ENCODE peak calls at places on chromosomes 5 and 9, in nine cellular contexts. One of them, this sample, is unnamed.

GRCh38 chr9:108012405-108012804 is 522.8 kb upstream of the KLF4 start:
- DNase-seq in Kasumi-1: no peak
- DNase-seq in right cardiac atrium: no peak
- DNase-seq in HTR-8/SVneo: no peak
- DNase-seq in adrenal gland: no peak
- DNase-seq in activated CD8-positive, alpha-beta memory T cell treated with anti-CD3 and anti-CD28 coated beads for 4 hours: no peak
- DNase-seq in ecto neural progenitor cell: no peak
- DNase-seq in stimulated activated CD4-positive, alpha-beta T cell treated with anti-CD3 and anti-CD28 coated beads, Interleukin-2, amount 100 ng/mL, for 48 hours: no peak
- DNase-seq in NCI-H345: no peak
- DNase-seq in this sample: no peak

GRCh38 chr5:119174578-119175163 is 103.8 kb downstream of the DMXL1 start:
- DNase-seq in NCI-H345: no peak
- DNase-seq in stimulated activated CD4-positive, alpha-beta T cell treated with anti-CD3 and anti-CD28 coated beads, Interleukin-2, amount 100 ng/mL, for 48 hours: no peak
- DNase-seq in ecto neural progenitor cell: no peak
- DNase-seq in activated CD8-positive, alpha-beta memory T cell treated with anti-CD3 and anti-CD28 coated beads for 4 hours: no peak
- DNase-seq in HTR-8/SVneo: no peak
- DNase-seq in Kasumi-1: no peak
- DNase-seq in adrenal gland: no peak
- DNase-seq in right cardiac atrium: no peak
- DNase-seq in this sample: no peak

GRCh38 chr9:93114169-93114983 is 18.4 kb downstream of the CARD19 start:
- DNase-seq in adrenal gland: peak
- DNase-seq in stimulated activated CD4-positive, alpha-beta T cell treated with anti-CD3 and anti-CD28 coated beads, Interleukin-2, amount 100 ng/mL, for 48 hours: no peak
- DNase-seq in activated CD8-positive, alpha-beta memory T cell treated with anti-CD3 and anti-CD28 coated beads for 4 hours: no peak
- DNase-seq in Kasumi-1: no peak
- DNase-seq in HTR-8/SVneo: no peak
- DNase-seq in right cardiac atrium: peak
- DNase-seq in NCI-H345: no peak
- DNase-seq in ecto neural progenitor cell: no peak
- DNase-seq in this sample: no peak

GRCh38 chr9:37758747-37759146 is 5.1 kb downstream of the TRMT10B start:
- DNase-seq in stimulated activated CD4-positive, alpha-beta T cell treated with anti-CD3 and anti-CD28 coated beads, Interleukin-2, amount 100 ng/mL, for 48 hours: no peak
- DNase-seq in NCI-H345: no peak
- DNase-seq in Kasumi-1: no peak
- DNase-seq in adrenal gland: no peak
- DNase-seq in activated CD8-positive, alpha-beta memory T cell treated with anti-CD3 and anti-CD28 coated beads for 4 hours: no peak
- DNase-seq in ecto neural progenitor cell: no peak
- DNase-seq in HTR-8/SVneo: no peak
- DNase-seq in right cardiac atrium: no peak
- DNase-seq in this sample: no peak

GRCh38 chr5:102771435-102771834 is 16.3 kb downstream of the PAM start:
- DNase-seq in activated CD8-positive, alpha-beta memory T cell treated with anti-CD3 and anti-CD28 coated beads for 4 hours: no peak
- DNase-seq in Kasumi-1: no peak
- DNase-seq in HTR-8/SVneo: no peak
- DNase-seq in ecto neural progenitor cell: no peak
- DNase-seq in stimulated activated CD4-positive, alpha-beta T cell treated with anti-CD3 and anti-CD28 coated beads, Interleukin-2, amount 100 ng/mL, for 48 hours: no peak
- DNase-seq in NCI-H345: no peak
- DNase-seq in adrenal gland: no peak
- DNase-seq in right cardiac atrium: no peak
- DNase-seq in this sample: no peak

GRCh38 chr9:107548298-107549142 is 59.0 kb upstream of the KLF4 start:
- DNase-seq in ecto neural progenitor cell: no peak
- DNase-seq in HTR-8/SVneo: peak
- DNase-seq in stimulated activated CD4-positive, alpha-beta T cell treated with anti-CD3 and anti-CD28 coated beads, Interleukin-2, amount 100 ng/mL, for 48 hours: no peak
- DNase-seq in activated CD8-positive, alpha-beta memory T cell treated with anti-CD3 and anti-CD28 coated beads for 4 hours: no peak
- DNase-seq in adrenal gland: peak
- DNase-seq in right cardiac atrium: peak
- DNase-seq in NCI-H345: no peak
- DNase-seq in Kasumi-1: no peak
- DNase-seq in this sample: no peak

GRCh38 chr5:176536902-176537607 is at the start of gene RNF44:
- DNase-seq in stimulated activated CD4-positive, alpha-beta T cell treated with anti-CD3 and anti-CD28 coated beads, Interleukin-2, amount 100 ng/mL, for 48 hours: peak
- DNase-seq in adrenal gland: peak
- DNase-seq in NCI-H345: peak
- DNase-seq in HTR-8/SVneo: peak
- DNase-seq in Kasumi-1: peak
- DNase-seq in ecto neural progenitor cell: peak
- DNase-seq in activated CD8-positive, alpha-beta memory T cell treated with anti-CD3 and anti-CD28 coated beads for 4 hours: peak
- DNase-seq in right cardiac atrium: peak
- DNase-seq in this sample: peak

GRCh38 chr5:93609756-93610155 is 26.7 kb downstream of the NR2F1 start:
- DNase-seq in NCI-H345: no peak
- DNase-seq in stimulated activated CD4-positive, alpha-beta T cell treated with anti-CD3 and anti-CD28 coated beads, Interleukin-2, amount 100 ng/mL, for 48 hours: no peak
- DNase-seq in activated CD8-positive, alpha-beta memory T cell treated with anti-CD3 and anti-CD28 coated beads for 4 hours: no peak
- DNase-seq in HTR-8/SVneo: no peak
- DNase-seq in adrenal gland: no peak
- DNase-seq in right cardiac atrium: no peak
- DNase-seq in Kasumi-1: no peak
- DNase-seq in ecto neural progenitor cell: no peak
- DNase-seq in this sample: no peak

GRCh38 chr5:179316111-179316551 is 29.1 kb downstream of the ADAMTS2 start:
- DNase-seq in ecto neural progenitor cell: no peak
- DNase-seq in Kasumi-1: no peak
- DNase-seq in right cardiac atrium: peak
- DNase-seq in adrenal gland: no peak
- DNase-seq in stimulated activated CD4-positive, alpha-beta T cell treated with anti-CD3 and anti-CD28 coated beads, Interleukin-2, amount 100 ng/mL, for 48 hours: no peak
- DNase-seq in activated CD8-positive, alpha-beta memory T cell treated with anti-CD3 and anti-CD28 coated beads for 4 hours: no peak
- DNase-seq in NCI-H345: no peak
- DNase-seq in HTR-8/SVneo: no peak
- DNase-seq in this sample: no peak

GRCh38 chr5:117255211-117256032 is 680.8 kb upstream of the SEMA6A start:
- DNase-seq in adrenal gland: no peak
- DNase-seq in HTR-8/SVneo: no peak
- DNase-seq in Kasumi-1: no peak
- DNase-seq in NCI-H345: no peak
- DNase-seq in right cardiac atrium: no peak
- DNase-seq in activated CD8-positive, alpha-beta memory T cell treated with anti-CD3 and anti-CD28 coated beads for 4 hours: no peak
- DNase-seq in stimulated activated CD4-positive, alpha-beta T cell treated with anti-CD3 and anti-CD28 coated beads, Interleukin-2, amount 100 ng/mL, for 48 hours: no peak
- DNase-seq in ecto neural progenitor cell: no peak
- DNase-seq in this sample: no peak

GRCh38 chr5:171409164-171410136 is 10.0 kb upstream of the FGF18 start:
- DNase-seq in Kasumi-1: no peak
- DNase-seq in stimulated activated CD4-positive, alpha-beta T cell treated with anti-CD3 and anti-CD28 coated beads, Interleukin-2, amount 100 ng/mL, for 48 hours: no peak
- DNase-seq in NCI-H345: no peak
- DNase-seq in ecto neural progenitor cell: no peak
- DNase-seq in activated CD8-positive, alpha-beta memory T cell treated with anti-CD3 and anti-CD28 coated beads for 4 hours: no peak
- DNase-seq in HTR-8/SVneo: no peak
- DNase-seq in adrenal gland: no peak
- DNase-seq in right cardiac atrium: no peak
- DNase-seq in this sample: no peak

GRCh38 chr9:135241381-135242380 is 154.2 kb downstream of the OLFM1 start:
- DNase-seq in right cardiac atrium: peak
- DNase-seq in Kasumi-1: no peak
- DNase-seq in adrenal gland: no peak
- DNase-seq in stimulated activated CD4-positive, alpha-beta T cell treated with anti-CD3 and anti-CD28 coated beads, Interleukin-2, amount 100 ng/mL, for 48 hours: no peak
- DNase-seq in NCI-H345: no peak
- DNase-seq in activated CD8-positive, alpha-beta memory T cell treated with anti-CD3 and anti-CD28 coated beads for 4 hours: no peak
- DNase-seq in HTR-8/SVneo: no peak
- DNase-seq in ecto neural progenitor cell: no peak
- DNase-seq in this sample: no peak

GRCh38 chr5:148808864-148809642 is 17.4 kb upstream of the ADRB2 start:
- DNase-seq in stimulated activated CD4-positive, alpha-beta T cell treated with anti-CD3 and anti-CD28 coated beads, Interleukin-2, amount 100 ng/mL, for 48 hours: no peak
- DNase-seq in activated CD8-positive, alpha-beta memory T cell treated with anti-CD3 and anti-CD28 coated beads for 4 hours: no peak
- DNase-seq in ecto neural progenitor cell: no peak
- DNase-seq in adrenal gland: no peak
- DNase-seq in Kasumi-1: peak
- DNase-seq in NCI-H345: peak
- DNase-seq in HTR-8/SVneo: no peak
- DNase-seq in right cardiac atrium: no peak
- DNase-seq in this sample: no peak

GRCh38 chr9:133424187-133424586 is 2.0 kb downstream of the ADAMTS13 start:
- DNase-seq in right cardiac atrium: no peak
- DNase-seq in activated CD8-positive, alpha-beta memory T cell treated with anti-CD3 and anti-CD28 coated beads for 4 hours: no peak
- DNase-seq in HTR-8/SVneo: no peak
- DNase-seq in NCI-H345: no peak
- DNase-seq in stimulated activated CD4-positive, alpha-beta T cell treated with anti-CD3 and anti-CD28 coated beads, Interleukin-2, amount 100 ng/mL, for 48 hours: no peak
- DNase-seq in Kasumi-1: no peak
- DNase-seq in ecto neural progenitor cell: no peak
- DNase-seq in adrenal gland: no peak
- DNase-seq in this sample: no peak

GRCh38 chr5:143922718-143923117 is 110.8 kb downstream of the HMHB1 start:
- DNase-seq in ecto neural progenitor cell: no peak
- DNase-seq in stimulated activated CD4-positive, alpha-beta T cell treated with anti-CD3 and anti-CD28 coated beads, Interleukin-2, amount 100 ng/mL, for 48 hours: no peak
- DNase-seq in activated CD8-positive, alpha-beta memory T cell treated with anti-CD3 and anti-CD28 coated beads for 4 hours: no peak
- DNase-seq in right cardiac atrium: no peak
- DNase-seq in Kasumi-1: no peak
- DNase-seq in adrenal gland: no peak
- DNase-seq in NCI-H345: no peak
- DNase-seq in HTR-8/SVneo: peak
- DNase-seq in this sample: no peak

GRCh38 chr5:113276001-113276400 is 158.8 kb downstream of the TSSK1B start:
- DNase-seq in stimulated activated CD4-positive, alpha-beta T cell treated with anti-CD3 and anti-CD28 coated beads, Interleukin-2, amount 100 ng/mL, for 48 hours: no peak
- DNase-seq in right cardiac atrium: no peak
- DNase-seq in Kasumi-1: no peak
- DNase-seq in ecto neural progenitor cell: no peak
- DNase-seq in HTR-8/SVneo: no peak
- DNase-seq in NCI-H345: no peak
- DNase-seq in activated CD8-positive, alpha-beta memory T cell treated with anti-CD3 and anti-CD28 coated beads for 4 hours: no peak
- DNase-seq in adrenal gland: no peak
- DNase-seq in this sample: no peak

GRCh38 chr5:83972236-83972635 is 251.6 kb upstream of the HAPLN1 start:
- DNase-seq in right cardiac atrium: no peak
- DNase-seq in NCI-H345: no peak
- DNase-seq in ecto neural progenitor cell: no peak
- DNase-seq in HTR-8/SVneo: no peak
- DNase-seq in adrenal gland: no peak
- DNase-seq in stimulated activated CD4-positive, alpha-beta T cell treated with anti-CD3 and anti-CD28 coated beads, Interleukin-2, amount 100 ng/mL, for 48 hours: no peak
- DNase-seq in Kasumi-1: no peak
- DNase-seq in activated CD8-positive, alpha-beta memory T cell treated with anti-CD3 and anti-CD28 coated beads for 4 hours: no peak
- DNase-seq in this sample: no peak

GRCh38 chr9:4197548-4197947 is 102.3 kb downstream of the GLIS3 start:
- DNase-seq in ecto neural progenitor cell: no peak
- DNase-seq in activated CD8-positive, alpha-beta memory T cell treated with anti-CD3 and anti-CD28 coated beads for 4 hours: no peak
- DNase-seq in stimulated activated CD4-positive, alpha-beta T cell treated with anti-CD3 and anti-CD28 coated beads, Interleukin-2, amount 100 ng/mL, for 48 hours: peak
- DNase-seq in NCI-H345: no peak
- DNase-seq in Kasumi-1: no peak
- DNase-seq in right cardiac atrium: no peak
- DNase-seq in adrenal gland: no peak
- DNase-seq in HTR-8/SVneo: no peak
- DNase-seq in this sample: no peak

GRCh38 chr5:51404256-51404655 is 21.0 kb downstream of the ISL1 start:
- DNase-seq in right cardiac atrium: no peak
- DNase-seq in adrenal gland: no peak
- DNase-seq in ecto neural progenitor cell: no peak
- DNase-seq in HTR-8/SVneo: no peak
- DNase-seq in Kasumi-1: no peak
- DNase-seq in stimulated activated CD4-positive, alpha-beta T cell treated with anti-CD3 and anti-CD28 coated beads, Interleukin-2, amount 100 ng/mL, for 48 hours: no peak
- DNase-seq in activated CD8-positive, alpha-beta memory T cell treated with anti-CD3 and anti-CD28 coated beads for 4 hours: no peak
- DNase-seq in NCI-H345: no peak
- DNase-seq in this sample: no peak

GRCh38 chr9:92954078-92954861 is 6.9 kb downstream of the FGD3 start:
- DNase-seq in right cardiac atrium: no peak
- DNase-seq in stimulated activated CD4-positive, alpha-beta T cell treated with anti-CD3 and anti-CD28 coated beads, Interleukin-2, amount 100 ng/mL, for 48 hours: peak
- DNase-seq in NCI-H345: peak
- DNase-seq in Kasumi-1: no peak
- DNase-seq in HTR-8/SVneo: no peak
- DNase-seq in ecto neural progenitor cell: no peak
- DNase-seq in adrenal gland: peak
- DNase-seq in activated CD8-positive, alpha-beta memory T cell treated with anti-CD3 and anti-CD28 coated beads for 4 hours: peak
- DNase-seq in this sample: peak

GRCh38 chr5:9209846-9210547 is 335.9 kb downstream of the SEMA5A start:
- DNase-seq in adrenal gland: no peak
- DNase-seq in HTR-8/SVneo: no peak
- DNase-seq in NCI-H345: no peak
- DNase-seq in stimulated activated CD4-positive, alpha-beta T cell treated with anti-CD3 and anti-CD28 coated beads, Interleukin-2, amount 100 ng/mL, for 48 hours: no peak
- DNase-seq in activated CD8-positive, alpha-beta memory T cell treated with anti-CD3 and anti-CD28 coated beads for 4 hours: no peak
- DNase-seq in right cardiac atrium: no peak
- DNase-seq in ecto neural progenitor cell: no peak
- DNase-seq in Kasumi-1: no peak
- DNase-seq in this sample: no peak

GRCh38 chr5:14250778-14251711 is 107.9 kb downstream of the TRIO start:
- DNase-seq in HTR-8/SVneo: no peak
- DNase-seq in NCI-H345: no peak
- DNase-seq in right cardiac atrium: no peak
- DNase-seq in adrenal gland: no peak
- DNase-seq in activated CD8-positive, alpha-beta memory T cell treated with anti-CD3 and anti-CD28 coated beads for 4 hours: no peak
- DNase-seq in Kasumi-1: peak
- DNase-seq in stimulated activated CD4-positive, alpha-beta T cell treated with anti-CD3 and anti-CD28 coated beads, Interleukin-2, amount 100 ng/mL, for 48 hours: no peak
- DNase-seq in ecto neural progenitor cell: no peak
- DNase-seq in this sample: no peak

GRCh38 chr9:121692606-121693505 is 41.4 kb downstream of the DAB2IP start:
- DNase-seq in HTR-8/SVneo: peak
- DNase-seq in NCI-H345: no peak
- DNase-seq in activated CD8-positive, alpha-beta memory T cell treated with anti-CD3 and anti-CD28 coated beads for 4 hours: no peak
- DNase-seq in right cardiac atrium: peak
- DNase-seq in stimulated activated CD4-positive, alpha-beta T cell treated with anti-CD3 and anti-CD28 coated beads, Interleukin-2, amount 100 ng/mL, for 48 hours: no peak
- DNase-seq in adrenal gland: peak
- DNase-seq in ecto neural progenitor cell: peak
- DNase-seq in Kasumi-1: peak
- DNase-seq in this sample: peak

GRCh38 chr9:38026021-38026809 is 42.8 kb downstream of the SHB start:
- DNase-seq in Kasumi-1: peak
- DNase-seq in ecto neural progenitor cell: no peak
- DNase-seq in HTR-8/SVneo: peak
- DNase-seq in adrenal gland: peak
- DNase-seq in NCI-H345: peak
- DNase-seq in stimulated activated CD4-positive, alpha-beta T cell treated with anti-CD3 and anti-CD28 coated beads, Interleukin-2, amount 100 ng/mL, for 48 hours: no peak
- DNase-seq in right cardiac atrium: no peak
- DNase-seq in activated CD8-positive, alpha-beta memory T cell treated with anti-CD3 and anti-CD28 coated beads for 4 hours: no peak
- DNase-seq in this sample: no peak

GRCh38 chr5:57302164-57302563 is 128.3 kb downstream of the GPBP1 start:
- DNase-seq in HTR-8/SVneo: peak
- DNase-seq in activated CD8-positive, alpha-beta memory T cell treated with anti-CD3 and anti-CD28 coated beads for 4 hours: no peak
- DNase-seq in right cardiac atrium: no peak
- DNase-seq in adrenal gland: no peak
- DNase-seq in Kasumi-1: peak
- DNase-seq in stimulated activated CD4-positive, alpha-beta T cell treated with anti-CD3 and anti-CD28 coated beads, Interleukin-2, amount 100 ng/mL, for 48 hours: peak
- DNase-seq in ecto neural progenitor cell: no peak
- DNase-seq in NCI-H345: peak
- DNase-seq in this sample: peak

GRCh38 chr9:12816656-12817101 is 41.9 kb downstream of the LURAP1L start:
- DNase-seq in ecto neural progenitor cell: no peak
- DNase-seq in Kasumi-1: no peak
- DNase-seq in HTR-8/SVneo: no peak
- DNase-seq in activated CD8-positive, alpha-beta memory T cell treated with anti-CD3 and anti-CD28 coated beads for 4 hours: no peak
- DNase-seq in right cardiac atrium: no peak
- DNase-seq in stimulated activated CD4-positive, alpha-beta T cell treated with anti-CD3 and anti-CD28 coated beads, Interleukin-2, amount 100 ng/mL, for 48 hours: no peak
- DNase-seq in NCI-H345: no peak
- DNase-seq in adrenal gland: no peak
- DNase-seq in this sample: no peak

GRCh38 chr5:73637565-73637964 is 11.6 kb downstream of the ARHGEF28 start:
- DNase-seq in right cardiac atrium: no peak
- DNase-seq in ecto neural progenitor cell: no peak
- DNase-seq in Kasumi-1: no peak
- DNase-seq in activated CD8-positive, alpha-beta memory T cell treated with anti-CD3 and anti-CD28 coated beads for 4 hours: no peak
- DNase-seq in adrenal gland: no peak
- DNase-seq in HTR-8/SVneo: no peak
- DNase-seq in stimulated activated CD4-positive, alpha-beta T cell treated with anti-CD3 and anti-CD28 coated beads, Interleukin-2, amount 100 ng/mL, for 48 hours: no peak
- DNase-seq in NCI-H345: no peak
- DNase-seq in this sample: no peak

GRCh38 chr9:25724424-25724823 is 46.2 kb upstream of the TUSC1 start:
- DNase-seq in activated CD8-positive, alpha-beta memory T cell treated with anti-CD3 and anti-CD28 coated beads for 4 hours: no peak
- DNase-seq in adrenal gland: no peak
- DNase-seq in stimulated activated CD4-positive, alpha-beta T cell treated with anti-CD3 and anti-CD28 coated beads, Interleukin-2, amount 100 ng/mL, for 48 hours: no peak
- DNase-seq in HTR-8/SVneo: peak
- DNase-seq in ecto neural progenitor cell: no peak
- DNase-seq in right cardiac atrium: no peak
- DNase-seq in NCI-H345: no peak
- DNase-seq in Kasumi-1: no peak
- DNase-seq in this sample: no peak

GRCh38 chr5:6700074-6700685 is 13.1 kb upstream of the TENT4A start:
- DNase-seq in Kasumi-1: no peak
- DNase-seq in adrenal gland: no peak
- DNase-seq in NCI-H345: no peak
- DNase-seq in activated CD8-positive, alpha-beta memory T cell treated with anti-CD3 and anti-CD28 coated beads for 4 hours: no peak
- DNase-seq in ecto neural progenitor cell: no peak
- DNase-seq in stimulated activated CD4-positive, alpha-beta T cell treated with anti-CD3 and anti-CD28 coated beads, Interleukin-2, amount 100 ng/mL, for 48 hours: no peak
- DNase-seq in HTR-8/SVneo: no peak
- DNase-seq in right cardiac atrium: no peak
- DNase-seq in this sample: no peak

This sample was measured in mucosa of gallbladder.